ENCODE peak calls at places on chromosome 14, in seven cellular contexts. P is prostate gland, B is stomach, J is mesenchymal stem cell, Y is osteoblast, R is aorta, U is A549. C is an unnamed sample. For H3K4me1 and H3K9me3, the result is how much of the 10 kb centered on the place peaks cover.

GRCh38 chr14:36056846-36057245 is 119.7 kb downstream of the PTCSC3 start:
- DNase-seq in P (no peak), B (no peak), J (no peak), Y (no peak), R (no peak), U (no peak), C (no peak)

GRCh38 chr14:86683525-86683924 is 1153.6 kb downstream of the FLRT2 start:
- DNase-seq in P (no peak), B (no peak), J (no peak), Y (no peak), R (no peak), U (no peak), C (no peak)

GRCh38 chr14:102749393-102749792 is 27.9 kb upstream of the TRAF3 start:
- DNase-seq in P (no peak), B (no peak), J (no peak), Y (peak), R (no peak), U (no peak), C (no peak)

GRCh38 chr14:24817638-24818053 is 183.7 kb upstream of the GZMB start:
- DNase-seq in P (no peak), B (no peak), J (no peak), Y (peak), R (no peak), U (peak), C (no peak)

GRCh38 chr14:76884853-76885276 is 58.7 kb downstream of the LRRC74A start:
- DNase-seq in P (no peak), B (no peak), J (no peak), Y (no peak), R (no peak), U (no peak), C (peak)

GRCh38 chr14:68404652-68405183 is 388.1 kb downstream of the ZFP36L1 start:
- DNase-seq in P (no peak), B (no peak), J (no peak), Y (no peak), R (no peak), U (no peak), C (no peak)

GRCh38 chr14:35335388-35336092 is 43.4 kb downstream of the PSMA6 start:
- DNase-seq in P (no peak), B (peak), J (peak), Y (peak), R (no peak), U (peak), C (peak)

GRCh38 chr14:81070511-81070910 is 115.1 kb downstream of the TSHR start:
- DNase-seq in P (no peak), B (no peak), J (no peak), Y (no peak), R (no peak), U (no peak), C (no peak)

GRCh38 chr14:58737511-58737910 is 99.7 kb downstream of the DACT1 start:
- DNase-seq in P (no peak), B (no peak), J (peak), Y (no peak), R (no peak), U (no peak), C (no peak)

GRCh38 chr14:90820958-90821357 is 4.7 kb upstream of the TTC7B start:
- DNase-seq in P (no peak), B (peak), J (no peak), Y (peak), R (no peak), U (no peak), C (no peak)

GRCh38 chr14:87522575-87522974 is 470.4 kb downstream of the GALC start:
- DNase-seq in P (no peak), B (no peak), J (no peak), Y (no peak), R (no peak), U (no peak), C (no peak)

GRCh38 chr14:102498678-102499265 is 10.8 kb downstream of the ANKRD9 start:
- DNase-seq in P (no peak), B (no peak), J (no peak), Y (peak), R (no peak), U (no peak), C (no peak)

GRCh38 chr14:33848706-33849454 is 102.0 kb downstream of the EGLN3 start:
- DNase-seq in P (peak), B (peak), J (peak), Y (no peak), R (peak), U (peak), C (peak)

GRCh38 chr14:59022144-59022543 is 166.3 kb upstream of the DAAM1 start:
- DNase-seq in P (no peak), B (no peak), J (no peak), Y (no peak), R (no peak), U (peak), C (no peak)

GRCh38 chr14:94389731-94390371 is 1.4 kb upstream of the SERPINA1 start:
- DNase-seq in P (no peak), B (no peak), J (no peak), Y (no peak), R (no peak), U (no peak), C (no peak)
- H3K27ac ChIP-seq in P (no peak), B (peak), J (no peak), Y (no peak), R (no peak), U (no peak), C (no peak)

DNA sequence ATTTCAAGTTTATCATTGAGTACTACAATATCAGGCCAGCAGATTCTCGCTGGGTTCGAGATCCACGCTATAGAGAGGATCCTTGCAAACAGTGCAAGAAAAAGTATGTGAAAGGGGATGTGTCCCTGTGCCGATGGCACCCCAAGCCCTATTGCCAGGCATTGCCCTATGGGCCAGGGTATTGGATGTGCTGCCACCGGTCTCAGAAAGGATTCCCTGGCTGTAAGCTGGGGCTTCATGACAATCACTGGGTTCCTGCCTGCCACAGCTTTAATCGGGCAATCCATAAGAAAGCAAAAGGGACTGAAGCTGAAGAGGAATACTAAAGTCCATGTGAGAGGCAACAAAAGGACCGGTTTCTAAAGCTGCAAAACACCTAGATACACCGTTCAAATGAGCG is 59.4 kb downstream of the ATG14 start:
- DNase-seq in P (no peak), B (no peak), J (no peak), Y (no peak), R (no peak), U (no peak), C (no peak)
- H3K4me1 ChIP-seq in P (under half), B (under half), J (under half), Y (under half), R (under half), U (under half), C (under half)

GRCh38 chr14:23703027-23703426 is 66.9 kb downstream of the DHRS2 start:
- DNase-seq in P (no peak), B (no peak), J (no peak), Y (no peak), R (no peak), U (no peak), C (no peak)
- H3K9me3 ChIP-seq in P (under half), B (under half), J (under half), Y (under half), R (under half), U (under half), C (under half)

GRCh38 chr14:31256534-31257243 is 49.1 kb upstream of the HECTD1 start:
- DNase-seq in P (no peak), B (no peak), J (no peak), Y (no peak), R (no peak), U (no peak), C (no peak)

GRCh38 chr14:31257244-31257553 is 49.6 kb upstream of the HECTD1 start:
- DNase-seq in P (no peak), B (no peak), J (no peak), Y (no peak), R (no peak), U (no peak), C (no peak)

GRCh38 chr14:31261523-31261858 is 53.9 kb upstream of the HECTD1 start:
- DNase-seq in P (no peak), B (no peak), J (no peak), Y (no peak), R (no peak), U (no peak), C (no peak)

GRCh38 chr14:31255286-31255685 is 47.7 kb upstream of the HECTD1 start:
- DNase-seq in P (no peak), B (no peak), J (no peak), Y (no peak), R (no peak), U (no peak), C (no peak)

GRCh38 chr14:31258427-31259039 is 50.9 kb upstream of the HECTD1 start:
- DNase-seq in P (no peak), B (no peak), J (no peak), Y (no peak), R (no peak), U (no peak), C (no peak)
- H3K27ac ChIP-seq in P (no peak), B (peak), J (no peak), Y (no peak), R (no peak), U (no peak), C (no peak)

GRCh38 chr14:22748188-22748587 is 18.3 kb upstream of the OXA1L start:
- DNase-seq in P (no peak), B (no peak), J (no peak), Y (no peak), R (no peak), U (peak), C (no peak)
- H3K4me1 ChIP-seq in P (under half), B (under half), J (under half), Y (under half), R (under half), U (under half), C (under half)

GRCh38 chr14:82362452-82362851 is 828.8 kb upstream of the SEL1L start:
- DNase-seq in P (no peak), B (no peak), J (no peak), Y (no peak), R (no peak), U (no peak), C (no peak)
- H3K9me3 ChIP-seq in P (under half), B (under half), J (under half), Y (under half), R (under half), U (under half), C (under half)

GRCh38 chr14:101365329-101366158 is 195.8 kb upstream of the DIO3 start:
- DNase-seq in P (no peak), B (no peak), J (no peak), Y (no peak), R (no peak), U (no peak), C (no peak)
- H3K27ac ChIP-seq in P (peak), B (peak), J (no peak), Y (no peak), R (no peak), U (no peak), C (no peak)

GRCh38 chr14:60245316-60246177 is 3.5 kb upstream of the PPM1A start:
- DNase-seq in P (no peak), B (no peak), J (no peak), Y (no peak), R (no peak), U (no peak), C (no peak)
- H3K4me1 ChIP-seq in P (under half), B (under half), J (under half), Y (under half), R (under half), U (under half), C (under half)

C was measured in left ventricle myocardium inferior.